ENCODE peak calls at places on chromosomes 12 and 14, in six cellular contexts. N, W, U, K, M and A are unnamed samples.

GRCh38 chr12:123118397-123118945 is 32.4 kb downstream of the PITPNM2 start:
- DNase-seq in N (no peak), W (no peak), U (no peak), K (no peak), M (no peak), A (no peak)

GRCh38 chr12:3752741-3753486 is at the start of gene CRACR2A:
- DNase-seq in N (peak), W (peak), U (no peak), K (peak), M (peak), A (peak)

GRCh38 chr14:20409226-20409625 is 4.1 kb downstream of the TEP1 start:
- DNase-seq in N (no peak), W (no peak), U (no peak), K (no peak), M (no peak), A (no peak)

GRCh38 chr14:74552623-74553022 is 59.1 kb downstream of the ISCA2 start:
- DNase-seq in N (no peak), W (no peak), U (no peak), K (no peak), M (peak), A (peak)

GRCh38 chr14:24335461-24336146 is 733 bp upstream of the ADCY4 start:
- DNase-seq in N (no peak), W (no peak), U (no peak), K (no peak), M (no peak), A (peak)

GRCh38 chr14:92846162-92846897 is 52.2 kb downstream of the GOLGA5 start:
- DNase-seq in N (peak), W (peak), U (no peak), K (peak), M (no peak), A (no peak)

GRCh38 chr14:81302613-81303012 is 81.9 kb upstream of the GTF2A1 start:
- DNase-seq in N (peak), W (no peak), U (peak), K (no peak), M (no peak), A (no peak)

GRCh38 chr12:53601296-53601847 is 24.8 kb downstream of the ATF7 start:
- DNase-seq in N (no peak), W (no peak), U (no peak), K (no peak), M (no peak), A (peak)

GRCh38 chr12:119176267-119177055 is 2.3 kb upstream of the HSPB8 start:
- DNase-seq in N (peak), W (no peak), U (peak), K (no peak), M (peak), A (no peak)

GRCh38 chr12:116881325-116881866 is at the start of gene HRK:
- DNase-seq in N (no peak), W (no peak), U (no peak), K (peak), M (no peak), A (no peak)

GRCh38 chr12:92208613-92209121 is 63.0 kb upstream of the BTG1 start:
- DNase-seq in N (no peak), W (peak), U (no peak), K (no peak), M (no peak), A (no peak)

GRCh38 chr14:63752449-63753169 is 24.7 kb upstream of the SGPP1 start:
- DNase-seq in N (no peak), W (no peak), U (peak), K (no peak), M (no peak), A (no peak)

GRCh38 chr14:23381871-23382270 is 5.0 kb downstream of the CMTM5 start:
- DNase-seq in N (no peak), W (no peak), U (no peak), K (no peak), M (no peak), A (no peak)

GRCh38 chr14:73237219-73237785 is at the start of gene PAPLN:
- DNase-seq in N (peak), W (no peak), U (no peak), K (no peak), M (no peak), A (peak)

GRCh38 chr12:93279849-93280412 is 97.8 kb upstream of the NUDT4 start:
- DNase-seq in N (no peak), W (no peak), U (no peak), K (no peak), M (no peak), A (no peak)

GRCh38 chr14:68450391-68451120 is 342.3 kb downstream of the ZFP36L1 start:
- DNase-seq in N (no peak), W (no peak), U (no peak), K (no peak), M (no peak), A (no peak)

GRCh38 chr14:58298477-58298879 is at the start of gene ARID4A:
- DNase-seq in N (no peak), W (no peak), U (no peak), K (no peak), M (peak), A (no peak)

GRCh38 chr12:77999074-77999715 is 168.5 kb downstream of the NAV3 start:
- DNase-seq in N (no peak), W (no peak), U (no peak), K (peak), M (no peak), A (no peak)

GRCh38 chr14:60233891-60234290 is 15.1 kb upstream of the PPM1A start:
- DNase-seq in N (no peak), W (no peak), U (no peak), K (no peak), M (no peak), A (no peak)

GRCh38 chr12:42776396-42776795 is 186.8 kb upstream of the PRICKLE1 start:
- DNase-seq in N (no peak), W (no peak), U (no peak), K (no peak), M (no peak), A (no peak)

GRCh38 chr12:18677189-18677588 is 60.6 kb downstream of the PLCZ1 start:
- DNase-seq in N (no peak), W (no peak), U (no peak), K (no peak), M (no peak), A (no peak)

GRCh38 chr12:95216704-95217376 is 427 bp downstream of the FGD6 start:
- DNase-seq in N (no peak), W (no peak), U (peak), K (no peak), M (no peak), A (peak)

GRCh38 chr12:43832506-43833168 is 3.2 kb upstream of the TMEM117 start:
- DNase-seq in N (no peak), W (no peak), U (no peak), K (no peak), M (no peak), A (no peak)

GRCh38 chr14:75906680-75907280 is 75.0 kb downstream of the TGFB3 start:
- DNase-seq in N (peak), W (no peak), U (peak), K (peak), M (peak), A (peak)

GRCh38 chr14:105576525-105577088 is 50.2 kb downstream of the TMEM121 start:
- DNase-seq in N (no peak), W (no peak), U (no peak), K (no peak), M (no peak), A (no peak)

GRCh38 chr12:112537710-112538396 is 119.1 kb downstream of the PTPN11 start:
- DNase-seq in N (peak), W (no peak), U (peak), K (no peak), M (no peak), A (peak)

GRCh38 chr12:40473979-40474378 is 218.3 kb upstream of the CNTN1 start:
- DNase-seq in N (no peak), W (no peak), U (no peak), K (no peak), M (no peak), A (no peak)

GRCh38 chr12:121839106-121839992 is 19.3 kb downstream of the HPD start:
- DNase-seq in N (peak), W (peak), U (no peak), K (peak), M (peak), A (peak)

GRCh38 chr14:103710771-103711392 is 4.4 kb downstream of the XRCC3 start:
- DNase-seq in N (no peak), W (no peak), U (no peak), K (no peak), M (no peak), A (no peak)

GRCh38 chr14:102916347-102917055 is 6.0 kb upstream of the AMN start:
- DNase-seq in N (no peak), W (no peak), U (no peak), K (no peak), M (no peak), A (no peak)

GRCh38 chr14:71507681-71508080 is 424.5 kb upstream of the RGS6 start:
- DNase-seq in N (no peak), W (no peak), U (no peak), K (no peak), M (no peak), A (no peak)

GRCh38 chr12:53701518-53702264 is 25.6 kb downstream of the CALCOCO1 start:
- DNase-seq in N (peak), W (peak), U (peak), K (peak), M (peak), A (peak)

GRCh38 chr14:49920935-49921334 is 28.1 kb downstream of the ARF6 start:
- DNase-seq in N (no peak), W (no peak), U (no peak), K (peak), M (no peak), A (no peak)

GRCh38 chr12:109573029-109573913 is at the start of the genes MMAB and MVK:
- DNase-seq in N (peak), W (peak), U (peak), K (peak), M (peak), A (peak)

GRCh38 chr14:79356040-79356439 is 855.3 kb downstream of the DIO2 start:
- DNase-seq in N (no peak), W (no peak), U (no peak), K (no peak), M (no peak), A (no peak)

GRCh38 chr14:72692678-72693077 is 201.2 kb downstream of the DPF3 start:
- DNase-seq in N (no peak), W (no peak), U (no peak), K (no peak), M (no peak), A (no peak)

GRCh38 chr14:95222151-95222631 is 64.9 kb upstream of the DICER1 start:
- DNase-seq in N (no peak), W (no peak), U (peak), K (no peak), M (no peak), A (no peak)

GRCh38 chr14:60183724-60184596 is 18.8 kb upstream of the DHRS7 start:
- DNase-seq in N (peak), W (no peak), U (peak), K (no peak), M (no peak), A (no peak)

GRCh38 chr12:124321556-124322270 is 26.8 kb downstream of the RFLNA start:
- DNase-seq in N (no peak), W (no peak), U (no peak), K (no peak), M (no peak), A (no peak)

GRCh38 chr12:4909734-4910501 is at the start of gene KCNA1:
- DNase-seq in N (no peak), W (no peak), U (no peak), K (peak), M (no peak), A (peak)

GRCh38 chr12:2364566-2365165 is 311.9 kb downstream of the CACNA1C start:
- DNase-seq in N (no peak), W (no peak), U (no peak), K (no peak), M (no peak), A (no peak)
- TF ChIP-seq POLR2AphosphoS5 in N (no peak), W (no peak), U (no peak), K (no peak), M (no peak), A (no peak)

GRCh38 chr12:131192951-131193350 is 239.2 kb downstream of the ADGRD1 start:
- DNase-seq in N (no peak), W (no peak), U (no peak), K (no peak), M (no peak), A (no peak)
- TF ChIP-seq POLR2AphosphoS5 in N (no peak), W (no peak), U (no peak), K (no peak), M (no peak), A (no peak)

DNA sequence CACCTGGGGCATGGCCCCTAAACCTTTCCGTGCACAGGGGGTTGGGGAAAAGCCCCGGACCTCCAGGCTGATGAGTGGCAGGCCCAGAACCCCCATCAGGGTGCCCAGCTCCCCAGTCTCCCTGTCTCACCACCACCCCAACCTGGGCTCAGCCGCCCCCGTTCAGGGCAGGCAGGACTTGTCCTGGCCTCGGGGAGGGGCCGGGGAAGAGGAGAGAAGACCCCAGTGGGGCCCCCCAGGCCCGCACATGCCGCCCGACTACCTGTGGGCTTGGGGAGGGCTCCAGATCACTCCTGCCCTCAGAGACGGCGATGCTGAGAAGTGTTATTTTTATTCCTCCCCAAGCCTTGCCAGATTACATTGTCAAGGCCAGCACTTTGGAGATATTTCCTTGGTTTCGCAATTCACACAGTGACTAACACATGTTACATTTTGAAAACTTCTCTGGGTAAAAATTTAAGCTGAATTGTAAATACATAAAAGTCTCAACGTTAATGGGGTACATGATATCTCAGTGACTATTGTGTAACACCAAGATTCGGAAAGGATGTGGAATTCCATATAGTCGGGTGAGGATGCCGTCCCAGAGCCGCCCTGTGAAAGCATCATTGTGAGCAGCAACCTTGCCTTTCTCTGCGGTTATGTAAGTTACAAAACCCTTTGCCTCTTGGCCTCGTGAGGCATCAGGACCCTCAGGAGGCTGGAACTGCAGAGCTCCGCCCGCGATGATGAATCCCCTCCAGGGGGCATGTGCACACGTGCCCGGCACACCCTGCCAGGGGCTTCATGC is 85.6 kb upstream of the DIO3 start:
- DNase-seq in N (no peak), W (no peak), U (peak), K (no peak), M (peak), A (no peak)
- TF ChIP-seq POLR2AphosphoS5 in N (no peak), W (no peak), U (no peak), K (no peak), M (peak), A (no peak)

GRCh38 chr12:30794020-30794419 is 39.3 kb upstream of the CAPRIN2 start:
- DNase-seq in N (no peak), W (no peak), U (no peak), K (no peak), M (no peak), A (no peak)
- TF ChIP-seq POLR2AphosphoS5 in N (no peak), W (no peak), U (no peak), K (no peak), M (no peak), A (no peak)